ENCODE peak calls at places on chromosomes 4 and X, in five cellular contexts. Z is PC-9, F is neural progenitor cell, X is fibroblast of lung, C is astrocyte. Q is an unnamed sample. For H3K4me1, the result is how much of the 10 kb centered on the place peaks cover.

GRCh38 chr4:1261107-1261928 is 12.4 kb upstream of the CTBP1 start:
- DNase-seq in Z (no peak), F (no peak), C (no peak), X (no peak), Q (no peak)

GRCh38 chr4:114286275-114286674 is 306.8 kb upstream of the ARSJ start:
- DNase-seq in F (no peak), X (peak), C (peak), Z (no peak), Q (no peak)

GRCh38 chr4:123924536-123924935 is 527.9 kb downstream of the SPRY1 start:
- DNase-seq in F (no peak), X (no peak), Z (no peak), C (no peak), Q (no peak)

GRCh38 chr4:78481180-78481579 is 70.4 kb upstream of the ANXA3 start:
- DNase-seq in Z (no peak), C (peak), X (peak), F (no peak), Q (peak)

GRCh38 chr4:89754531-89754930 is 82.4 kb downstream of the SNCA start:
- DNase-seq in C (peak), Z (no peak), F (no peak), X (peak), Q (no peak)

GRCh38 chr4:149997881-149998421 is 80.3 kb upstream of the DCLK2 start:
- DNase-seq in Z (no peak), C (peak), X (peak), F (no peak), Q (no peak)

GRCh38 chr4:84661191-84661944 is 78.4 kb downstream of the CDS1 start:
- DNase-seq in C (no peak), Z (no peak), F (no peak), X (no peak), Q (no peak)

GRCh38 chrX:12950851-12951589 is 23.9 kb upstream of the TMSB4X start:
- DNase-seq in X (no peak), F (peak), C (no peak), Z (no peak), Q (no peak)

GRCh38 chrX:48083706-48084105 is 12.3 kb upstream of the ZNF630 start:
- DNase-seq in C (no peak), Z (no peak), F (no peak), X (no peak), Q (no peak)

GRCh38 chr4:76212851-76213414 is 691 bp downstream of the SCARB2 start:
- DNase-seq in X (peak), C (peak), F (peak), Z (no peak), Q (no peak)
- H3K4me1 ChIP-seq in X (under half), C (under half), F (under half), Z (half or more), Q (half or more)

GRCh38 chrX:104566921-104567501 is 1.0 kb downstream of the IL1RAPL2 start:
- DNase-seq in Z (peak), X (no peak), F (peak), C (no peak), Q (no peak)
- TF ChIP-seq EZH2 in Z (no peak), X (no peak), F (peak), C (no peak), Q (no peak)

GRCh38 chrX:74458738-74459137 is 37.4 kb downstream of the SLC16A2 start:
- DNase-seq in F (no peak), X (peak), C (peak), Z (peak), Q (peak)
- TF ChIP-seq CTCF in F (no peak), X (no peak), C (no peak), Z (peak), Q (no peak)

GRCh38 chrX:65831268-65831667 is 163.8 kb downstream of the MSN start:
- DNase-seq in C (no peak), X (no peak), F (no peak), Z (no peak), Q (no peak)

DNA sequence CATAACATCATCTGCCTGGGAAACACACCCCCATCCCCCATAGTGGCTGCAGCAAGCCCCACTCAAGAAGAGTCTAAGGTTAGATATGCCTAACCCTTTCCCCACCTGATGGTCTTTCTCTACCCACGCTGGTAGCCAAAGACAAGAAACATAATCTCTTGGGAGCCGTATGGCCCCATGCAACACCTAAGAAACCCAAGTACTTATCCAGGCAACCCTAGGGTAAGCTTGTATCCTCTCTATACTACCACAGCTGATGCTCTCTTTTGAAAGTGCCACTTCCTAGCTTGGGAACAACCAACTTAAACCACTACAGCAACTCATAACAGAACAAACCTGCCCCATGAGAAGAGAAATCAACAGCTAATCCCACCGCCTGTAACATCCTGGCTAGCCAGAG is 161.1 kb downstream of the MSN start:
- DNase-seq in Z (no peak), F (no peak), X (no peak), C (no peak), Q (no peak)
- H3K4me1 ChIP-seq in Z (under half), F (under half), X (under half), C (under half), Q (under half)

GRCh38 chr4:8050180-8050554 is 108.4 kb downstream of the ABLIM2 start:
- DNase-seq in Z (no peak), X (no peak), F (no peak), C (no peak), Q (no peak)
- TF ChIP-seq EZH2 in Z (no peak), X (no peak), F (no peak), C (no peak), Q (no peak)